ENCODE peak calls at places on chromosomes 3 and 15, in six cellular contexts. E, W, Q, G, X and R are unnamed samples.

GRCh38 chr15:91625506-91625905 is 228.0 kb upstream of the SLCO3A1 start:
- DNase-seq in E (peak; percentile 18), W (no peak), Q (no peak), G (no peak), X (no peak), R (peak; percentile 79)

GRCh38 chr15:90294601-90295269 is 29.3 kb downstream of the NGRN start:
- DNase-seq in E (no peak), W (peak; percentile 46), Q (no peak), G (no peak), X (no peak), R (no peak)

GRCh38 chr3:116000315-116000714 is 377.0 kb downstream of the GAP43 start:
- DNase-seq in E (no peak), W (no peak), Q (no peak), G (peak; percentile 99), X (peak; percentile 94), R (peak; percentile 3)

GRCh38 chr15:76337047-76337738 is 620 bp downstream of the ISL2 start:
- DNase-seq in E (no peak), W (no peak), Q (no peak), G (peak; percentile 55), X (peak; percentile 67), R (peak; percentile 21)

GRCh38 chr3:38723569-38724391 is 74.3 kb upstream of the SCN5A start:
- DNase-seq in E (no peak), W (no peak), Q (no peak), G (no peak), X (no peak), R (no peak)

GRCh38 chr15:66882251-66883020 is 180.4 kb downstream of the SMAD6 start:
- DNase-seq in E (no peak), W (no peak), Q (no peak), G (peak; percentile 72), X (peak; percentile 72), R (no peak)

GRCh38 chr3:156214676-156215075 is 94.3 kb downstream of the KCNAB1 start:
- DNase-seq in E (no peak), W (no peak), Q (no peak), G (no peak), X (no peak), R (no peak)

GRCh38 chr3:72336821-72337479 is 511.3 kb downstream of the SHQ1 start:
- DNase-seq in E (peak; percentile 23), W (peak; percentile 76), Q (no peak), G (peak; percentile 46), X (peak; percentile 77), R (no peak)

GRCh38 chr15:70315431-70315830 is 217.7 kb upstream of the TLE3 start:
- DNase-seq in E (no peak), W (no peak), Q (no peak), G (no peak), X (no peak), R (no peak)

GRCh38 chr3:75136100-75136897 is 521.8 kb upstream of the CNTN3 start:
- DNase-seq in E (no peak), W (no peak), Q (no peak), G (no peak), X (no peak), R (no peak)

GRCh38 chr3:141231101-141231922 is at the start of gene PXYLP1:
- DNase-seq in E (peak; percentile 88), W (peak; percentile 92), Q (peak; percentile 41), G (peak; percentile 85), X (peak; percentile 91), R (peak; percentile 91)

GRCh38 chr15:34865531-34865930 is 70.2 kb upstream of the ACTC1 start:
- DNase-seq in E (no peak), W (no peak), Q (no peak), G (no peak), X (no peak), R (no peak)

GRCh38 chr3:21641959-21642358 is 109.1 kb downstream of the ZNF385D start:
- DNase-seq in E (no peak), W (no peak), Q (no peak), G (no peak), X (no peak), R (no peak)

GRCh38 chr3:184937611-184938010 is 125.6 kb downstream of the VPS8 start:
- DNase-seq in E (no peak), W (no peak), Q (no peak), G (no peak), X (no peak), R (no peak)

GRCh38 chr3:42031808-42032475 is 59.2 kb upstream of the TRAK1 start:
- DNase-seq in E (no peak), W (no peak), Q (no peak), G (peak; percentile 63), X (peak; percentile 62), R (peak; percentile 57)

GRCh38 chr15:90465140-90465929 is 64.4 kb upstream of the CRTC3 start:
- DNase-seq in E (no peak), W (no peak), Q (no peak), G (peak; percentile 81), X (peak; percentile 60), R (no peak)

GRCh38 chr15:82530606-82531379 is 9.5 kb downstream of the RPS17 start:
- DNase-seq in E (peak; percentile 79), W (peak; percentile 83), Q (no peak), G (peak; percentile 56), X (peak; percentile 80), R (peak; percentile 44)

GRCh38 chr15:92226020-92226612 is 167.6 kb upstream of the ST8SIA2 start:
- DNase-seq in E (no peak), W (peak; percentile 45), Q (no peak), G (no peak), X (no peak), R (no peak)

GRCh38 chr3:69541059-69541471 is 155.2 kb upstream of the FRMD4B start:
- DNase-seq in E (peak; percentile 14), W (peak; percentile 31), Q (no peak), G (no peak), X (no peak), R (peak; percentile 14)

GRCh38 chr3:139755551-139755950 is 77.8 kb upstream of the NMNAT3 start:
- DNase-seq in E (no peak), W (no peak), Q (no peak), G (no peak), X (no peak), R (no peak)

GRCh38 chr15:39581501-39582285 is 814 bp downstream of the THBS1 start:
- DNase-seq in E (no peak), W (peak; percentile 71), Q (no peak), G (peak; percentile 65), X (peak; percentile 64), R (peak; percentile 28)

GRCh38 chr3:86180696-86181095 is 810.3 kb downstream of the VGLL3 start:
- DNase-seq in E (no peak), W (no peak), Q (no peak), G (no peak), X (no peak), R (peak; percentile 1)

GRCh38 chr3:195403841-195404408 is 38.9 kb downstream of the ACAP2 start:
- DNase-seq in E (no peak), W (no peak), Q (no peak), G (peak; percentile 52), X (peak; percentile 30), R (no peak)

GRCh38 chr3:143001034-143001368 is 369 bp upstream of the U2SURP start:
- DNase-seq in E (no peak), W (no peak), Q (no peak), G (no peak), X (no peak), R (no peak)

DNA sequence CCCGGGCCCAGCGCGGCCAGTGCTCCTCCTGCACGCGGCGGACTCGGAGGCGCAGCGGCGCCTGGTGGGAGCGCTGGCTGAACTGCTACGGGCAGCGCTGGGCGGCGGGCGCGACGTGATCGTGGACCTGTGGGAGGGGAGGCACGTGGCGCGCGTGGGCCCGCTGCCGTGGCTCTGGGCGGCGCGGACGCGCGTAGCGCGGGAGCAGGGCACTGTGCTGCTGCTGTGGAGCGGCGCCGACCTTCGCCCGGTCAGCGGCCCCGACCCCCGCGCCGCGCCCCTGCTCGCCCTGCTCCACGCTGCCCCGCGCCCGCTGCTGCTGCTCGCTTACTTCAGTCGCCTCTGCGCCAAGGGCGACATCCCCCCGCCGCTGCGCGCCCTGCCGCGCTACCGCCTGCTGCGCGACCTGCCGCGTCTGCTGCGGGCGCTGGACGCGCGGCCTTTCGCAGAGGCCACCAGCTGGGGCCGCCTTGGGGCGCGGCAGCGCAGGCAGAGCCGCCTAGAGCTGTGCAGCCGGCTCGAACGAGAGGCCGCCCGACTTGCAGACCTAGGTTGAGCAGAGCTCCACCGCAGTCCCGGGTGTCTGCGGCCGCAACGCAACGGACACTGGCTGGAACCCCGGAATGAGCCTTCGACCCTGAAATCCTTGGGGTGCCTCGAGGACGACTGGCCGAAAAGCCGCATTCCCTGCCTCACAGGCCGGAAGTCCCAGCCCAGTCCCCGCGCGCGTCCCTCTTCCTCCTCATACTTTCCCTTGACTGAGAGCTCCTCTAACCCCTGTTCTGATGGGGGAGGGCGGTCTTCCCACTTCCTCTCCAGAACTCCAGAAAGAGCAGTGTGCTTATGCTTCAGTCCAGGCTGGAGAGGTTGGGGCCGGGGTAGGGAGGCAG is 1.4 kb upstream of the IL17RC start:
- DNase-seq in E (no peak), W (peak; percentile 64), Q (no peak), G (peak; percentile 52), X (peak; percentile 76), R (peak; percentile 57)
- H3K23ac ChIP-seq in E (peak overlapping the region; percentile 90), W (no peak overlapping the region), Q (no peak overlapping the region), G (peak overlapping the region; percentile 96), X (no peak overlapping the region), R (no peak overlapping the region)

GRCh38 chr3:153138267-153139210 is 23.5 kb upstream of the RAP2B start:
- DNase-seq in E (no peak), W (peak; percentile 33), Q (no peak), G (peak; percentile 96), X (peak; percentile 96), R (peak; percentile 92)

GRCh38 chr3:153142961-153143360 is 19.1 kb upstream of the RAP2B start:
- DNase-seq in E (no peak), W (no peak), Q (no peak), G (peak; percentile 56), X (no peak), R (no peak)

DNA sequence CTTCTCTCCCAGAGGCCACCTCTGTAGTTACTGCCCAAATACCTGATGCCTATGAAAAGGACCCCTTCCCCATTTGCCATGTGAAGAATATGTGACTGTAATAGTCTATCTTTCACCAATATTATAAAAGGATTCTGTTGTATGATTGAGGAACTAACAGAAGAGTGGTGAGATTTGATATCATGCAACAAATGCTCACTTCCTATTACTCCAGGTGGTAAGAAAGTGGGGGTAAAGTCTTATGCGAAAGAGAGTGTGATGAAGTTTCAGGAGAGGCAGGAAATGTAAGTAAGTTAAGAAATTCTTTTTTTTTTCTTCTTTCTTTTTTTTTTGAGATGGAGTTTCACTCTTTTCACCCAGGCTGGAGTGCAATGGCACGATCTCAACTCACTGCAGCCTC is 24.4 kb upstream of the RAP2B start:
- DNase-seq in E (no peak), W (no peak), Q (no peak), G (no peak), X (no peak), R (no peak)
- H2BK120ac ChIP-seq in E (no peak overlapping the region), W (no peak overlapping the region), Q (no peak overlapping the region), G (peak overlapping the region; percentile 42), X (peak overlapping the region; percentile 49), R (peak overlapping the region; percentile 84)

GRCh38 chr3:79057756-79058155 is 710.0 kb downstream of the ROBO1 start:
- DNase-seq in E (no peak), W (no peak), Q (no peak), G (no peak), X (no peak), R (no peak)

GRCh38 chr3:79056498-79056897 is 711.3 kb downstream of the ROBO1 start:
- DNase-seq in E (no peak), W (no peak), Q (no peak), G (no peak), X (no peak), R (peak; percentile 95)

GRCh38 chr3:79052054-79052681 is 715.6 kb downstream of the ROBO1 start:
- DNase-seq in E (peak; percentile 21), W (no peak), Q (no peak), G (no peak), X (peak; percentile 3), R (peak; percentile 15)
- H3K14ac ChIP-seq in E (no peak overlapping the region), W (no peak overlapping the region), Q (no peak overlapping the region), G (no peak overlapping the region), X (no peak overlapping the region), R (no peak overlapping the region)

GRCh38 chr15:85383470-85384148 is 3.2 kb downstream of the AKAP13 start:
- DNase-seq in E (no peak), W (no peak), Q (no peak), G (no peak), X (no peak), R (peak; percentile 25)
- H3K23ac ChIP-seq in E (no peak overlapping the region), W (no peak overlapping the region), Q (no peak overlapping the region), G (no peak overlapping the region), X (no peak overlapping the region), R (no peak overlapping the region)